ENCODE peak calls at places on chromosomes 12 and 14, in five cellular contexts. K is COR-L47; Q is naive thymus-derived CD8-positive, alpha-beta T cell; S is AG09309; F is GF-D8. D is an unnamed sample.

GRCh38 chr12:106767954-106768501 is 6.5 kb upstream of the RIC8B start:
- DNase-seq in K (no peak), Q (no peak), S (no peak), F (no peak), D (no peak)

GRCh38 chr12:63782466-63782865 is 2.8 kb downstream of the RXYLT1 start:
- DNase-seq in K (no peak), Q (no peak), S (no peak), F (no peak), D (no peak)

GRCh38 chr12:115857923-115858322 is 419.6 kb downstream of the MED13L start:
- DNase-seq in K (no peak), Q (no peak), S (no peak), F (no peak), D (no peak)

GRCh38 chr14:22320353-22320733 is 268.7 kb downstream of the DAD1 start:
- DNase-seq in K (no peak), Q (no peak), S (no peak), F (no peak), D (no peak)

GRCh38 chr14:105139831-105140239 is 28.7 kb downstream of the JAG2 start:
- DNase-seq in K (no peak), Q (no peak), S (no peak), F (no peak), D (no peak)

GRCh38 chr12:114976959-114977358 is 293.0 kb upstream of the TBX3 start:
- DNase-seq in K (no peak), Q (no peak), S (no peak), F (no peak), D (no peak)

GRCh38 chr12:3097186-3097804 is 20.1 kb downstream of the TSPAN9 start:
- DNase-seq in K (no peak), Q (no peak), S (no peak), F (peak), D (peak)

GRCh38 chr12:13339538-13339937 is 143.0 kb downstream of the EMP1 start:
- DNase-seq in K (no peak), Q (no peak), S (no peak), F (no peak), D (no peak)

GRCh38 chr14:75995372-75996041 is 9.9 kb downstream of the IFT43 start:
- DNase-seq in K (no peak), Q (no peak), S (no peak), F (no peak), D (no peak)

D was measured in endothelial cell.